ENCODE peak calls at places on chromosomes 6 and 20, in five cellular contexts. K, B, W, I and N are unnamed samples.

GRCh38 chr6:119303164-119303887 is 46.2 kb downstream of the MAN1A1 start:
- DNase-seq in W (no peak), I (no peak), B (no peak), K (no peak), N (peak; percentile 29)

GRCh38 chr6:153312633-153313032 is 181.6 kb upstream of the RGS17 start:
- DNase-seq in I (peak; percentile 26), W (peak; percentile 18), B (peak; percentile 80), K (peak; percentile 48), N (peak; percentile 39)

GRCh38 chr6:11732036-11732545 is 46.5 kb downstream of the ADTRP start:
- DNase-seq in W (no peak), K (no peak), I (no peak), B (peak; percentile 80), N (no peak)

GRCh38 chr6:170085475-170086401 is 205.1 kb downstream of the DLL1 start:
- DNase-seq in W (no peak), B (peak; percentile 19), K (peak; percentile 33), I (no peak), N (no peak)

GRCh38 chr6:51199272-51199671 is 380.6 kb downstream of the TFAP2B start:
- DNase-seq in B (no peak), W (no peak), I (no peak), K (no peak), N (no peak)

GRCh38 chr6:57267586-57268293 is 45.6 kb upstream of the RAB23 start:
- DNase-seq in B (peak; percentile 51), K (peak; percentile 52), W (peak; percentile 99), I (peak; percentile 46), N (peak; percentile 91)

GRCh38 chr6:19713411-19713810 is 123.8 kb upstream of the ID4 start:
- DNase-seq in I (no peak), B (no peak), W (no peak), K (no peak), N (no peak)

GRCh38 chr20:33415948-33416347 is 14.6 kb upstream of the CDK5RAP1 start:
- DNase-seq in I (peak; percentile 62), K (peak; percentile 64), W (no peak), B (no peak), N (no peak)

GRCh38 chr6:6654599-6655575 is 66.4 kb downstream of the LY86 start:
- DNase-seq in B (no peak), K (no peak), I (no peak), W (no peak), N (no peak)

GRCh38 chr6:37699138-37699766 is 1.6 kb upstream of the MDGA1 start:
- DNase-seq in K (no peak), W (no peak), I (no peak), B (no peak), N (no peak)

GRCh38 chr20:3572151-3572550 is 91.0 kb downstream of the GFRA4 start:
- DNase-seq in K (no peak), B (no peak), I (no peak), W (peak; percentile 8), N (no peak)

GRCh38 chr20:44736170-44737021 is 9.3 kb upstream of the KCNK15 start:
- DNase-seq in W (peak; percentile 70), B (no peak), I (peak; percentile 88), K (peak; percentile 58), N (no peak)

GRCh38 chr6:36545767-36546663 is 1.3 kb downstream of the STK38 start:
- DNase-seq in W (no peak), I (peak; percentile 47), K (no peak), B (no peak), N (no peak)

GRCh38 chr20:25277941-25278521 is 30.1 kb downstream of the PYGB start:
- DNase-seq in W (no peak), B (peak; percentile 27), K (peak; percentile 36), I (no peak), N (no peak)

GRCh38 chr6:161736796-161737292 is 463.0 kb upstream of the AGPAT4 start:
- DNase-seq in W (no peak), I (no peak), B (no peak), K (no peak), N (no peak)

GRCh38 chr6:47424436-47424836 is 53.2 kb upstream of the CD2AP start:
- DNase-seq in K (no peak), W (no peak), I (no peak), B (no peak), N (no peak)

GRCh38 chr6:74137910-74138309 is 441.9 kb downstream of the CD109 start:
- DNase-seq in B (no peak), W (peak; percentile 38), K (no peak), I (no peak), N (peak; percentile 42)

GRCh38 chr6:168340819-168341218 is 21.2 kb upstream of the DACT2 start:
- DNase-seq in B (no peak), K (no peak), I (no peak), W (no peak), N (no peak)

GRCh38 chr20:62742979-62743776 is 34.5 kb downstream of the NTSR1 start:
- DNase-seq in I (no peak), B (peak; percentile 34), W (no peak), K (no peak), N (no peak)

GRCh38 chr6:124995131-124995530 is 32.9 kb downstream of the RNF217 start:
- DNase-seq in B (no peak), K (no peak), W (no peak), I (no peak), N (no peak)

GRCh38 chr20:35433337-35433736 is 4.7 kb downstream of the GDF5 start:
- DNase-seq in B (no peak), K (no peak), I (no peak), W (no peak), N (no peak)

GRCh38 chr20:35434085-35435005 is 3.7 kb downstream of the GDF5 start:
- DNase-seq in B (peak; percentile 52), I (no peak), W (no peak), K (no peak), N (no peak)

GRCh38 chr20:35432430-35432735 is 5.6 kb downstream of the GDF5 start:
- DNase-seq in I (no peak), W (no peak), K (no peak), B (no peak), N (no peak)

GRCh38 chr20:35437599-35437998 is 429 bp downstream of the GDF5 start:
- DNase-seq in B (no peak), K (no peak), W (no peak), I (no peak), N (no peak)

GRCh38 chr20:35436175-35436568 is 1.9 kb downstream of the GDF5 start:
- DNase-seq in K (no peak), B (no peak), I (no peak), W (no peak), N (no peak)
- TF ChIP-seq CTCF in K (no peak), B (no peak), I (no peak), W (no peak), N (no peak)

GRCh38 chr20:49705358-49705757 is 8.3 kb downstream of the B4GALT5 start:
- DNase-seq in K (no peak), B (no peak), W (no peak), I (no peak), N (no peak)

GRCh38 chr20:49704932-49705336 is 8.7 kb downstream of the B4GALT5 start:
- DNase-seq in I (peak; percentile 62), K (no peak), B (no peak), W (no peak), N (no peak)

GRCh38 chr20:49701916-49702315 is 11.8 kb downstream of the B4GALT5 start:
- DNase-seq in I (no peak), B (no peak), K (no peak), W (no peak), N (no peak)

GRCh38 chr20:49711331-49711987 is 2.2 kb downstream of the B4GALT5 start:
- DNase-seq in K (no peak), W (no peak), B (no peak), I (no peak), N (no peak)

GRCh38 chr20:49706548-49707517 is 6.8 kb downstream of the B4GALT5 start:
- DNase-seq in B (no peak), K (no peak), I (no peak), W (no peak), N (no peak)
- H3K4me3 ChIP-seq in B (no peak overlapping the region), K (no peak overlapping the region), I (no peak overlapping the region), W (no peak overlapping the region), N (no peak overlapping the region)

GRCh38 chr20:48647873-48648272 is 179.9 kb downstream of the PREX1 start:
- DNase-seq in B (no peak), I (no peak), W (no peak), K (no peak), N (no peak)
- H3K36me3 ChIP-seq in B (peaks cover 94% of the 10 kb centered on the region), I (peaks cover 49% of the 10 kb centered on the region), W (no peaks in the 10 kb centered on the region), K (no peaks in the 10 kb centered on the region), N (no peaks in the 10 kb centered on the region)

GRCh38 chr6:76631641-76632040 is 559.2 kb upstream of the IMPG1 start:
- DNase-seq in K (no peak), B (no peak), I (no peak), W (no peak), N (no peak)

GRCh38 chr6:76634695-76635094 is 562.2 kb upstream of the IMPG1 start:
- DNase-seq in K (no peak), B (no peak), I (no peak), W (no peak), N (no peak)

GRCh38 chr6:76633259-76633658 is 560.8 kb upstream of the IMPG1 start:
- DNase-seq in I (no peak), K (peak; percentile 51), W (no peak), B (no peak), N (no peak)
- TF ChIP-seq CTCF in I (no peak), K (peak; percentile 62), W (no peak), B (no peak), N (no peak)

GRCh38 chr6:17280138-17280537 is 1.0 kb upstream of the RBM24 start:
- DNase-seq in K (no peak), B (no peak), W (no peak), I (no peak), N (no peak)
- H3K4me3 ChIP-seq in K (peak overlapping the region; percentile 40), B (no peak overlapping the region), W (peak overlapping the region; percentile 79), I (no peak overlapping the region), N (no peak overlapping the region)

GRCh38 chr6:89706121-89706520 is 67.6 kb upstream of the LYRM2 start:
- DNase-seq in B (no peak), I (no peak), W (no peak), K (no peak), N (no peak)
- H3K36me3 ChIP-seq in B (peaks cover 88% of the 10 kb centered on the region), I (peaks cover 99% of the 10 kb centered on the region), W (peaks cover 25% of the 10 kb centered on the region), K (peaks cover 22% of the 10 kb centered on the region), N (no peaks in the 10 kb centered on the region)